ENCODE peak calls at places on chromosomes 4 and X, in five cellular contexts. O is IMR-90, U is transverse colon, G is suprapubic skin, F is H1. D is an unnamed sample.

GRCh38 chrX:98357146-98357545 is 1473.4 kb downstream of the RPA4 start:
- DNase-seq in F (no peak), G (no peak), O (no peak), U (no peak), D (no peak)

GRCh38 chrX:128884430-128884829 is 638.9 kb downstream of the SMARCA1 start:
- DNase-seq in F (no peak), G (no peak), U (no peak), O (no peak), D (no peak)

GRCh38 chr4:102334624-102335023 is 10.7 kb downstream of the SLC39A8 start:
- DNase-seq in F (no peak), G (no peak), U (no peak), O (no peak), D (no peak)

GRCh38 chr4:166284221-166284620 is 411.2 kb downstream of the TLL1 start:
- DNase-seq in U (no peak), F (no peak), O (no peak), G (no peak), D (no peak)

GRCh38 chrX:152926279-152926678 is 28.4 kb downstream of the ZNF185 start:
- DNase-seq in O (peak; percentile 70), G (no peak), F (peak; percentile 58), U (peak; percentile 22), D (peak; percentile 37)

GRCh38 chr4:56817840-56818491 is 3.5 kb downstream of the SPINK2 start:
- DNase-seq in F (no peak), O (no peak), G (no peak), U (no peak), D (no peak)

GRCh38 chrX:78801522-78801921 is 54.0 kb downstream of the LPAR4 start:
- DNase-seq in F (no peak), G (no peak), U (no peak), O (no peak), D (no peak)

GRCh38 chrX:21943460-21944135 is 3.1 kb downstream of the SMS start:
- DNase-seq in O (peak; percentile 92), G (no peak), U (no peak), F (no peak), D (peak; percentile 68)

GRCh38 chr4:65645185-65645584 is 25.1 kb downstream of the EPHA5 start:
- DNase-seq in O (peak; percentile 1), U (no peak), F (no peak), G (no peak), D (no peak)

GRCh38 chr4:55170462-55170861 is 45.1 kb upstream of the KDR start:
- DNase-seq in U (no peak), O (peak; percentile 10), F (no peak), G (no peak), D (no peak)

GRCh38 chr4:144757969-144758368 is 112.0 kb downstream of the HHIP start:
- DNase-seq in F (no peak), G (no peak), O (peak; percentile 16), U (no peak), D (no peak)

DNA sequence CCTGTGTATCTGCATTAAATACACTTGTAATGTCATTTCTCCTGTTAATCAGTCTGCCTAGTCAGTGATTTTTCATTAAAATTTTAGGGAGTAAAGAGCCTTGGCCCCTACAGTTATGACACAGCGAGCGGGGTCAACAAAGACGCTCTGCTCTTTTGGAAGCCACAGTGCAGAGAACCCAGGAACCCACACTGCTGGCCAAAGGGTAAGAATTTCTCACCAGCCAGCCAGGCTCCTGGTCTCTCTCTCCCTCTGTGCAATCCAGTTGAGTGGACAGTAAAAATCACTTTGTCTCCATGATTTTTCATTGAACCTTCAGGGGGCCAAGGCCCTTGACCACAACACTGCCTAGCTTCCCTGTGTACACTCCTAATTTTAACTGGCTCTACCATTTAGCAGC is 52.8 kb downstream of the NLGN4X start:
- DNase-seq in F (no peak), G (no peak), U (no peak), O (no peak), D (no peak)
- H3K4me3 ChIP-seq in F (no peak overlapping the region), G (no peak overlapping the region), U (no peak overlapping the region), O (no peak overlapping the region), D (no peak overlapping the region)

GRCh38 chr4:20253272-20253798 is 1.6 kb downstream of the SLIT2 start:
- DNase-seq in F (no peak), G (no peak), O (peak; percentile 15), U (no peak), D (no peak)

GRCh38 chr4:20249333-20249732 is 2.4 kb upstream of the SLIT2 start:
- DNase-seq in G (no peak), F (no peak), O (peak; percentile 69), U (no peak), D (no peak)

GRCh38 chr4:20251796-20252655 is at the start of gene SLIT2:
- DNase-seq in G (peak; percentile 94), F (peak; percentile 93), U (peak; percentile 81), O (peak; percentile 68), D (no peak)

GRCh38 chr4:20252656-20253271 is 1.1 kb downstream of the SLIT2 start:
- DNase-seq in F (peak; percentile 66), G (peak; percentile 82), O (peak; percentile 39), U (peak; percentile 11), D (no peak)

GRCh38 chr4:20251061-20251795 is 477 bp upstream of the SLIT2 start:
- DNase-seq in U (no peak), O (peak; percentile 16), F (no peak), G (no peak), D (no peak)
- H3K27me3 ChIP-seq in U (peaks cover 56% of the 10 kb centered on the region), O (peaks cover 22% of the 10 kb centered on the region), F (peaks cover 53% of the 10 kb centered on the region), G (peaks cover 40% of the 10 kb centered on the region), D (peaks cover 14% of the 10 kb centered on the region)

DNA sequence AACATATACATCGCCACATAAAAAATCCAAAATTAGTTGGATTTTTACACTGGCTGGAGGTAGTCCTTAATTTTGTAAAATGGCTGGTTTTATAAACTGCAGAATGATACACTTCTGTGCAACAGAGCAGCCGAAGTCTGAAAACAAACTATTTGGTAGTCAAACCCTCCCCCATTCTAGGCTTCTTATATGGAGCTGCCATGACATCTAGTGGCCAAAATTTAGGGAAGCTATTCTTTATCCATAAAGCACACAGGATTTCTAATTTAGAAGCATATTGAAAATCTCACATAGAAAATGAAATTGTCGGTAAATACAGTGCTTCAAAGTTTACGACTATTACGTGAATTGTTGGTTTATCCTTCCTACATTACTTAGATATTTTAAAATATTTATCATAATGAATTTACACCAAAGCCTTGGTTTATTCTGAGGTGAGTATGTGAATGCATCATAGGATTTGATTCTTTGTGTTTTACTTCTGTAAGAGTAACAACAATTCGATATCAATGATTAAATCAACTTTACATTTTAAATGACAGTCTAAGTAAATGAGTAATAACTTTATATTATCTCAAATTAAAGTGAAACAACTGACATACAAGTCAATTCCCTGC is 113.4 kb upstream of the FAM241A start:
- DNase-seq in U (peak; percentile 16), F (no peak), O (peak; percentile 50), G (no peak), D (no peak)
- TF ChIP-seq CTCF in U (peak; percentile 79), F (peak; percentile 67), O (peak; percentile 69), G (no peak), D (peak; percentile 58)

GRCh38 chrX:91434351-91435168 is at the start of gene PABPC5:
- DNase-seq in O (peak; percentile 82), G (peak; percentile 89), F (peak; percentile 79), U (peak; percentile 57), D (peak; percentile 39)
- H3K4me3 ChIP-seq in O (peak within 1 kb of the TSS; percentile 62), G (peak within 1 kb of the TSS; percentile 48), F (peak within 1 kb of the TSS; percentile 61), U (peak within 1 kb of the TSS; percentile 35), D (peak within 1 kb of the TSS; percentile 48)

GRCh38 chr4:1644906-1645657 is 39.0 kb downstream of the FAM53A start:
- DNase-seq in O (no peak), F (no peak), G (no peak), U (peak; percentile 32), D (peak; percentile 16)

GRCh38 chr4:1647432-1647831 is 36.7 kb downstream of the FAM53A start:
- DNase-seq in F (no peak), G (no peak), O (no peak), U (no peak), D (no peak)

GRCh38 chr4:1652088-1652487 is 32.0 kb downstream of the FAM53A start:
- DNase-seq in G (no peak), O (no peak), F (no peak), U (no peak), D (no peak)

GRCh38 chr4:1651609-1652008 is 32.5 kb downstream of the FAM53A start:
- DNase-seq in U (no peak), O (no peak), G (no peak), F (no peak), D (no peak)

DNA sequence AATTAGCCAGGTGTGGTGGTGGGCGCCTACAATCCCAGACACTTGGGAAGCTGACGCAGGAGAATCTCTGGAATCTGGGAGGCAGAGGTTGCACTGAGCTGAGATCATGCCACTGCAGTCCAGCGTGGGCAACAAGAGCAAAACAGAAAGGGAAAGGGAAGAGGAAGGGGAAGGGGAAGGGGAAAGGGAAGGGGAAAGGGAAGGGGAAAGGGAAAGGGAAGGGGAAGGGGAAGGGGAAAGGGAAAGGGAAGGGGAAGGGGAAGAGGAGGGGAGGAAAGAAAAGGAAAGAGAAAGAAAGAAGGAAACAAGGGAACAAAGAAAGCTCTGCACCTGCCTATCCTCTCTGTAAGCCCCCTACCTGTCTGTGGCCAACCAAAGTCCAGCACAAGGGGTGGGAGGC is 35.2 kb downstream of the FAM53A start:
- DNase-seq in G (no peak), O (no peak), F (no peak), U (no peak), D (no peak)
- H3K27me3 ChIP-seq in G (no peaks in the 10 kb centered on the region), O (no peaks in the 10 kb centered on the region), F (no peaks in the 10 kb centered on the region), U (no peaks in the 10 kb centered on the region), D (peaks cover 5% of the 10 kb centered on the region)

DNA sequence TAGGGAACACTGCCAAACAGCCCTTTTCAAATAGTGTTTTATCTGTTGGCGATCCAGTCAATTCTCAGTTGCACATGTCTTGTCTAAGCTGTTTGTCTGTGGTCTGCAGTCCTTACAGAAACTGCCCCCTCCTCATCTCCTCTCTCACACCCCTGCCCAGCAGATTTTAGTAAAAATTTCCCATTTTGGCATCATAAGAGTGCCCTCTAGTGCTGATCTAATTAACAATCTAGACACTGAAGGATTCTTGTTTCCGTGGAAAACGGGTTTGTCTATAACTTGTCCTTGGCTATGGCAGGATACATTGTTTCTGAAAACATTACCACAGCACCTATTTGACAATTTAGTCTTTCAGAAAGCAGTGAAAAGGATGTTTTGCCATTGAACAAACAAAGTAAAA is 227.2 kb upstream of the MBNL3 start:
- DNase-seq in U (no peak), O (no peak), F (no peak), G (no peak), D (no peak)
- TF ChIP-seq CTCF in U (no peak), O (no peak), F (peak; percentile 19), G (no peak), D (peak; percentile 32)

GRCh38 chr4:188439641-188440311 is 300.5 kb downstream of the TRIML1 start:
- DNase-seq in G (no peak), O (peak; percentile 38), F (no peak), U (no peak), D (no peak)

GRCh38 chr4:188434686-188435085 is 295.4 kb downstream of the TRIML1 start:
- DNase-seq in F (no peak), O (no peak), U (no peak), G (no peak), D (no peak)

GRCh38 chr4:188435381-188435780 is 296.1 kb downstream of the TRIML1 start:
- DNase-seq in G (no peak), F (no peak), U (no peak), O (peak; percentile 19), D (no peak)

GRCh38 chr4:188433916-188434315 is 294.7 kb downstream of the TRIML1 start:
- DNase-seq in U (no peak), O (peak; percentile 60), G (no peak), F (no peak), D (no peak)

GRCh38 chr4:188437535-188437934 is 298.3 kb downstream of the TRIML1 start:
- DNase-seq in F (no peak), O (no peak), U (no peak), G (no peak), D (no peak)
- H3K4me3 ChIP-seq in F (no peak overlapping the region), O (no peak overlapping the region), U (no peak overlapping the region), G (no peak overlapping the region), D (no peak overlapping the region)

GRCh38 chrX:106902684-106903083 is 457 bp downstream of the RIPPLY1 start:
- DNase-seq in F (no peak), G (no peak), U (no peak), O (no peak), D (no peak)
- H3K27me3 ChIP-seq in F (no peaks in the 10 kb centered on the region), G (no peaks in the 10 kb centered on the region), U (no peaks in the 10 kb centered on the region), O (peaks cover 14% of the 10 kb centered on the region), D (no peaks in the 10 kb centered on the region)

D was measured in kidney epithelial cell.